ENCODE peak calls at places on chromosome 19, in four cellular contexts. O is neural crest cell, W is HCEC 1CT, E is tibial artery. K is an unnamed sample.

GRCh38 chr19:32040246-32040645 is 305.2 kb upstream of the ZNF507 start:
- DNase-seq in O (no peak), W (no peak), E (no peak), K (no peak)

GRCh38 chr19:4379383-4380253 is 20.7 kb downstream of the SH3GL1 start:
- DNase-seq in O (no peak), W (no peak), E (no peak), K (peak)

GRCh38 chr19:19778666-19779065 is 42.9 kb downstream of the ZNF506 start:
- DNase-seq in O (no peak), W (no peak), E (no peak), K (no peak)

GRCh38 chr19:36092566-36092965 is 18.4 kb upstream of the OVOL3 start:
- DNase-seq in O (no peak), W (no peak), E (no peak), K (no peak)

GRCh38 chr19:35041548-35042055 is at the start of gene HPN:
- DNase-seq in O (no peak), W (no peak), E (no peak), K (no peak)

GRCh38 chr19:5977222-5977784 is 637 bp downstream of the RANBP3 start:
- DNase-seq in O (no peak), W (no peak), E (no peak), K (no peak)

GRCh38 chr19:799076-799881 is 2.0 kb downstream of the PTBP1 start:
- DNase-seq in O (peak), W (peak), E (no peak), K (peak)

GRCh38 chr19:14559916-14560775 is 11.7 kb downstream of the NDUFB7 start:
- DNase-seq in O (no peak), W (no peak), E (no peak), K (no peak)

GRCh38 chr19:17385878-17386611 is 8.0 kb downstream of the CCDC194 start:
- DNase-seq in O (peak), W (peak), E (peak), K (peak)

GRCh38 chr19:47143322-47144073 is 12.9 kb downstream of the SAE1 start:
- DNase-seq in O (no peak), W (no peak), E (no peak), K (no peak)

GRCh38 chr19:6322284-6322683 is 11.1 kb downstream of the ACER1 start:
- DNase-seq in O (no peak), W (no peak), E (no peak), K (no peak)

GRCh38 chr19:58544591-58545285 is 874 bp downstream of the TRIM28 start:
- DNase-seq in O (peak), W (peak), E (no peak), K (no peak)

GRCh38 chr19:35641515-35642151 is at the start of gene ETV2:
- DNase-seq in O (peak), W (peak), E (no peak), K (peak)

GRCh38 chr19:45356760-45357444 is 13.5 kb downstream of the ERCC2 start:
- DNase-seq in O (no peak), W (no peak), E (no peak), K (no peak)

GRCh38 chr19:56120371-56121179 is 520 bp downstream of the ZNF787 start:
- DNase-seq in O (peak), W (peak), E (peak), K (peak)

GRCh38 chr19:44820648-44821609 is 12.0 kb downstream of the BCAM start:
- DNase-seq in O (no peak), W (no peak), E (peak), K (no peak)

GRCh38 chr19:18541992-18542935 is 1.1 kb downstream of the FKBP8 start:
- DNase-seq in O (no peak), W (no peak), E (no peak), K (no peak)

GRCh38 chr19:31140717-31141116 is 208.5 kb downstream of the TSHZ3 start:
- DNase-seq in O (no peak), W (peak), E (no peak), K (peak)

GRCh38 chr19:2188708-2189385 is 25.1 kb downstream of the DOT1L start:
- DNase-seq in O (no peak), W (peak), E (no peak), K (peak)

GRCh38 chr19:39546599-39546998 is 6.6 kb upstream of the EID2 start:
- DNase-seq in O (no peak), W (no peak), E (no peak), K (no peak)

GRCh38 chr19:15166700-15167099 is 34.1 kb downstream of the NOTCH3 start:
- DNase-seq in O (no peak), W (no peak), E (no peak), K (no peak)

GRCh38 chr19:13234518-13234917 is 84.3 kb downstream of the IER2 start:
- DNase-seq in O (peak), W (peak), E (peak), K (peak)

GRCh38 chr19:37148214-37148613 is 24.3 kb downstream of the ZNF585A start:
- DNase-seq in O (no peak), W (no peak), E (no peak), K (no peak)

GRCh38 chr19:31648347-31648746 is 299.1 kb upstream of the TSHZ3 start:
- DNase-seq in O (no peak), W (no peak), E (no peak), K (no peak)

GRCh38 chr19:5843295-5843927 is 3.9 kb upstream of the FUT6 start:
- DNase-seq in O (no peak), W (no peak), E (no peak), K (no peak)

GRCh38 chr19:10078329-10078728 is 7.8 kb upstream of the SHFL start:
- DNase-seq in O (no peak), W (no peak), E (no peak), K (no peak)

GRCh38 chr19:17327654-17328516 is 6.8 kb downstream of the ANO8 start:
- DNase-seq in O (peak), W (no peak), E (no peak), K (no peak)

GRCh38 chr19:43318203-43318602 is 35.3 kb upstream of the CD177 start:
- DNase-seq in O (no peak), W (no peak), E (no peak), K (no peak)

GRCh38 chr19:8310342-8311055 is 2.3 kb upstream of the CD320 start:
- DNase-seq in O (no peak), W (no peak), E (no peak), K (no peak)

GRCh38 chr19:34118879-34119748 is 53.2 kb upstream of the LSM14A start:
- DNase-seq in O (no peak), W (no peak), E (no peak), K (no peak)

GRCh38 chr19:33157906-33158305 is 26.0 kb downstream of the WDR88 start:
- DNase-seq in O (no peak), W (no peak), E (no peak), K (no peak)

GRCh38 chr19:2428027-2428690 is 773 bp upstream of the TIMM13 start:
- DNase-seq in O (no peak), W (no peak), E (no peak), K (no peak)

GRCh38 chr19:10922638-10923014 is 5.8 kb downstream of the YIPF2 start:
- DNase-seq in O (no peak), W (no peak), E (no peak), K (no peak)

GRCh38 chr19:679418-680286 is 3.5 kb downstream of the FSTL3 start:
- DNase-seq in O (peak), W (peak), E (peak), K (peak)

GRCh38 chr19:1922803-1923202 is 17.6 kb downstream of the ADAT3 start:
- DNase-seq in O (no peak), W (no peak), E (no peak), K (no peak)